ENCODE peak calls at places on chromosome 9, in four cellular contexts. P, B, G and I are unnamed samples.

GRCh38 chr9:128160603-128160987 is 530 bp downstream of the BBLN start:
- DNase-seq in P (peak; percentile 22), B (peak; percentile 18), G (no peak), I (no peak)

GRCh38 chr9:100515578-100516494 is 42.9 kb downstream of the TMEFF1 start:
- DNase-seq in P (no peak), B (no peak), G (no peak), I (no peak)

GRCh38 chr9:129235931-129236331 is 57.9 kb upstream of the IER5L start:
- DNase-seq in P (peak; percentile 51), B (no peak), G (no peak), I (no peak)

GRCh38 chr9:108168451-108168850 is 678.9 kb upstream of the KLF4 start:
- DNase-seq in P (no peak), B (no peak), G (no peak), I (no peak)

GRCh38 chr9:131289301-131290038 is at the start of gene PLPP7:
- DNase-seq in P (no peak), B (no peak), G (no peak), I (no peak)

GRCh38 chr9:133154097-133154989 is 9.4 kb downstream of the GBGT1 start:
- DNase-seq in P (no peak), B (no peak), G (no peak), I (no peak)

GRCh38 chr9:79630521-79631403 is 59.0 kb downstream of the TLE4 start:
- DNase-seq in P (no peak), B (no peak), G (no peak), I (no peak)

GRCh38 chr9:120580591-120580896 is 577 bp upstream of the CDK5RAP2 start:
- DNase-seq in P (no peak), B (no peak), G (no peak), I (no peak)

GRCh38 chr9:134961331-134962064 is 43.8 kb upstream of the FCN1 start:
- DNase-seq in P (no peak), B (no peak), G (no peak), I (no peak)

GRCh38 chr9:127786773-127787123 is 914 bp downstream of the CDK9 start:
- DNase-seq in P (no peak), B (no peak), G (no peak), I (no peak)